ENCODE peak calls at places on chromosomes 4 and X, in four cellular contexts. S is DND-41, F is kidney, Y is IMR-90. J is an unnamed sample.

GRCh38 chrX:16320765-16321355 is 153.6 kb downstream of the MAGEB17 start:
- DNase-seq in S (no peak), F (no peak), Y (peak; percentile 77), J (no peak)

GRCh38 chrX:31266172-31267076 is 194.6 kb upstream of the FTHL17 start:
- DNase-seq in F (peak; percentile 82), S (no peak), Y (no peak), J (peak; percentile 79)

GRCh38 chr4:151618858-151619257 is 141.9 kb downstream of the GATB start:
- DNase-seq in S (no peak), Y (no peak), F (no peak), J (no peak)

GRCh38 chr4:58163172-58163571 is 1053.0 kb upstream of the IGFBP7 start:
- DNase-seq in S (no peak), F (no peak), Y (no peak), J (no peak)

GRCh38 chr4:15964159-15964558 is 1.2 kb upstream of the FGFBP2 start:
- DNase-seq in F (no peak), S (no peak), Y (no peak), J (peak; percentile 79)

GRCh38 chr4:155495572-155496293 is 119.0 kb upstream of the MAP9 start:
- DNase-seq in S (no peak), Y (no peak), F (no peak), J (no peak)

GRCh38 chrX:149504226-149504914 is 736 bp downstream of the IDS start:
- DNase-seq in S (peak; percentile 49), Y (no peak), F (no peak), J (peak; percentile 81)

GRCh38 chr4:133151301-133151680 is 2.2 kb downstream of the PCDH10 start:
- DNase-seq in F (peak; percentile 73), Y (no peak), S (no peak), J (peak; percentile 80)

GRCh38 chr4:137749466-137749865 is 217.2 kb upstream of the PCDH18 start:
- DNase-seq in S (no peak), F (no peak), Y (peak; percentile 58), J (no peak)

GRCh38 chr4:16034010-16034829 is 49.6 kb downstream of the PROM1 start:
- DNase-seq in S (no peak), F (no peak), Y (peak; percentile 47), J (no peak)

GRCh38 chr4:83212041-83212851 is 72.4 kb downstream of the COQ2 start:
- DNase-seq in F (no peak), S (no peak), Y (no peak), J (no peak)

GRCh38 chr4:119733431-119733830 is 104.8 kb upstream of the PDE5A start:
- DNase-seq in Y (peak; percentile 75), F (no peak), S (no peak), J (no peak)

GRCh38 chrX:112613039-112613438 is 66.7 kb downstream of the LHFPL1 start:
- DNase-seq in F (no peak), S (peak; percentile 4), Y (no peak), J (no peak)

GRCh38 chr4:69078852-69079251 is 17.4 kb upstream of the UGT2B7 start:
- DNase-seq in Y (no peak), F (no peak), S (no peak), J (peak; percentile 60)

DNA sequence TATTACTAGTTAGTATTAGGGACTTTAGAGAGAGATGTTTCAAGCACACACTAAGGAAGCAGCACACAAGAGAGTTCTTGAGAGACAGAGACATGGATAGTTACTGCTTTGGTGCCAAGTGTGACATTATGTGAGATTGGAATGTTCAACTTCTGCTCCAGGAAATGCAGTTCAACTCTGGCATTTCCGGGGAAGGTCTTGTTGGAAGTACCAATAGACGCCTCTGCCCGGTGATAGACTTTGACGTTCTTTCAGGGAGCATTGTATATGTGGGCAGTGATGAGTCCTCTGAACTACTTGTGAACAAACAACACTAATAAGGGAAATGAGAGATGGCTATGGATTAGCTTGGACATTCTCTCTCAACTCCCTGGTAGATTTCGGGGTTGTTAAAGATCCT is 638.1 kb upstream of the BOD1L1 start:
- DNase-seq in Y (no peak), S (no peak), F (no peak), J (no peak)
- H3K9ac ChIP-seq in Y (no peak overlapping the region), S (no peak overlapping the region), F (no peak overlapping the region), J (no peak overlapping the region)

DNA sequence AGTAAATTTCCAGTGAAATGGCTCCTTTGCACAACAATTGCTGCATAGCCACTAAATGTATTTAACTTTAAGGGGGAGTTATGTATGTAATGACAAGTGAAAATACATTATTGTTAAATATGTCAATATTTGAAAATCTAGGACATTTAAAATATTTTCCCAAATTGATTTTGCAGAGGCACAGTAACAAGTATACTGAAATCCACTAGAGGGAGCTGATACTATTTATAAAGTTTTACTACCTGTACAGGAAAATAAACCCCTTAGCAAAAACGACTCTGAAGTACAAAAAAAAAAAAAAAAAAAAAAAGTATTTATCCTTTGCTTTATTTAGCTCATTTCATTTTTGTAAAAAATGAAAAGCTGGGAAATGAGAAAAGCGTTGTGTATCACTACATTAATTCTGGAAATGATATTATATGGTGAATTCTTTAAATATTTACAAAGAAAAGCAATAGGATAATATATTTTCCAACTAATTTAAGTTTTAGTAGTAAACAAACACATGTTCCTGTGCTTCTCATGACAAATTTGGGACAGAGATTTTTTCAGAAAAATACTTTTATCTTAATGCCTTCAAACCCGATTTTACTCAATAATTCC is 727.7 kb downstream of the DMD start:
- DNase-seq in Y (no peak), F (no peak), S (no peak), J (no peak)
- TF ChIP-seq CTCF in Y (peak; percentile 39), F (no peak), S (peak; percentile 15), J (peak; percentile 77)

GRCh38 chrX:44876767-44877166 is 3.8 kb downstream of the KDM6A start:
- DNase-seq in F (no peak), Y (no peak), S (no peak), J (no peak)
- H3K4me1 ChIP-seq in F (peaks cover 2% of the 10 kb centered on the region), Y (no peaks in the 10 kb centered on the region), S (peaks cover 19% of the 10 kb centered on the region), J (no peaks in the 10 kb centered on the region)

DNA sequence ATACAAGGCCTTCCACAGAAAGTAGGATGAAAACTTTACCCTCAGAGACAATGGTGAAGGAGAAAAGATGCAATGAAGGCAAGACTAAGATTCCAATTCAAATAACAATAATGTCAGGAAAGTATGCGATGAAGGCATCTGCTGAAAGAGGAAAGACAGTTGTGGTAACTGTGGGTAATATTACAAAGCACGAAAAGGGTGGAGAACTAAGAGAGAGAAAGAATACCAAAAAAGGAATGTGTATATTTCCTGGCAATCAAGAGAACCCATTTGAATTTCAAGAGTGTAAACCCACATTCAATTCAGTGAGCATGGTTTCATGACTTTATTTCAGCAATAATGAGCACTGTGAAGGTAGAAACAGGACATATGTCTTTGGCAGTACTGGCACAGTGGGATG is 225.5 kb downstream of the PALLD start:
- DNase-seq in Y (no peak), F (no peak), S (no peak), J (no peak)
- H3K9ac ChIP-seq in Y (no peak overlapping the region), F (no peak overlapping the region), S (no peak overlapping the region), J (no peak overlapping the region)

DNA sequence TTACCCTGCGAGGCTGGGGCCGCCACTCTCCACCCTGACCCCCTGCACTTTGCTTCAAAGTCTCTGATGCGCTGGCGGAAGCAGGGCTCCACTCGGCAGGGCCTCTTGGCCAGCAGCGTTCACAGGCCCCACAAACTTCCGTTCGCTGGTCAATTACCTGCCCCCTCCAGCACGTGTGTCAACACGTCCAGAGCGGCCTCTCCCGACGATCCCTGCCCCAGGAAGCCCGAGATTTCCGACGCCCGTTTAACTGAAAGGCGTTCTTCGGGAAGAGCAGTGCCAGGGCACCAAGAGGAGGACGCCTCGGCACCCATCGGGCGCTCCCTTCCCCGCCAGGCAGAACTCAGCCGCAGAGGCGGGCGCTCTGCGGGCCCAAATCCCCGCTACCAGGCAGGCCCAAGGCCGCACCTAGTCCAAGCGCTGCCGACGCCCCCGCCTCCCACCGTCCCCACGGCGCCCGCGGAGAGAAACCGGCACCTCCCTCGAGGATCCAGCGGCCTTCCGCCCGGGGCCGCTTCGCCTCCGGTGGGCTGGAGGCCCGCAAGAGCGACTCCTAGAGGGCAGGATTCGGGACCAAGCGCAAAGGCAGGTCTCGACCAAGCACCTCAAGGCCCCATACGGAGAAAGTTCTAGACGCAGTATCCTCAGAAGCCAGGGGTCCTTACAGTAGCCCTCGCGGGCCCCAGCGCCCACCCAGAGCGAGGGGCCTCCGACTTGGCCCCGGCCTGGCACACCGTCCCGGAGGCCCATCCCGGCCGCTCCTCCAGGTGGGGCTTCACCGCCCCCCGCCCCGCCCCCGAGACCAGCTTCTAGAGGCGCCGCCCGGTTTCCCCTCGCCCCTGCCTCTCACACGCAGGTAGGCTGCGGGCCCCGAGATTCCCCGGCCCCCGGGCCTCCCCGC is 586 bp downstream of the BCAP31 start:
- DNase-seq in Y (peak; percentile 37), F (peak; percentile 81), S (peak; percentile 12), J (peak; percentile 76)
- TF ChIP-seq CTCF in Y (peak; percentile 34), F (peak; percentile 10), S (peak; percentile 54), J (peak; percentile 62)

GRCh38 chr4:177320721-177321120 is 11.0 kb downstream of the NEIL3 start:
- DNase-seq in F (no peak), S (no peak), Y (no peak), J (no peak)
- H3K4me1 ChIP-seq in F (no peaks in the 10 kb centered on the region), S (peaks cover 89% of the 10 kb centered on the region), Y (peaks cover 5% of the 10 kb centered on the region), J (peaks cover 10% of the 10 kb centered on the region)

J was measured in endodermal cell.